ENCODE peak calls at places on chromosomes 16 and 17, in seven cellular contexts. G is GM12878, E is transverse colon, S is upper lobe of left lung, Y is stomach, A is K562, B is esophagus muscularis mucosa. K is an unnamed sample.

GRCh38 chr17:77824780-77825280 is 133.7 kb upstream of the TNRC6C start:
- DNase-seq in G (no peak), E (no peak), S (no peak), Y (no peak), A (no peak), B (no peak), K (peak; percentile 48)

GRCh38 chr17:41748275-41748674 is 13.8 kb upstream of the HAP1 start:
- DNase-seq in G (no peak), E (no peak), S (no peak), Y (no peak), A (no peak), B (no peak), K (no peak)

GRCh38 chr16:27315333-27316037 is 1.7 kb downstream of the IL4R start:
- DNase-seq in G (no peak), E (peak; percentile 60), S (peak; percentile 58), Y (peak; percentile 56), A (no peak), B (peak; percentile 94), K (peak; percentile 85)

GRCh38 chr16:23710504-23710903 is 2.5 kb downstream of the ERN2 start:
- DNase-seq in G (no peak), E (no peak), S (no peak), Y (no peak), A (no peak), B (no peak), K (peak; percentile 4)

GRCh38 chr17:61405047-61405685 is 5.5 kb downstream of the TBX2 start:
- DNase-seq in G (no peak), E (no peak), S (peak; percentile 86), Y (no peak), A (no peak), B (no peak), K (peak; percentile 53)

GRCh38 chr17:39943702-39944392 is 16.3 kb downstream of the LRRC3C start:
- DNase-seq in G (no peak), E (no peak), S (no peak), Y (no peak), A (no peak), B (no peak), K (no peak)

GRCh38 chr16:67349172-67349571 is 22.6 kb downstream of the LRRC36 start:
- DNase-seq in G (no peak), E (no peak), S (no peak), Y (no peak), A (no peak), B (no peak), K (no peak)

GRCh38 chr17:75516255-75516618 is at the start of gene TSEN54:
- DNase-seq in G (peak; percentile 33), E (peak; percentile 97), S (peak; percentile 100), Y (peak; percentile 96), A (peak; percentile 97), B (peak; percentile 96), K (peak; percentile 96)

GRCh38 chr16:27838536-27839175 is 224.9 kb downstream of the GSG1L start:
- DNase-seq in G (no peak), E (no peak), S (no peak), Y (no peak), A (no peak), B (no peak), K (peak; percentile 40)

GRCh38 chr17:7312432-7313027 is 2.6 kb downstream of the GPS2 start:
- DNase-seq in G (no peak), E (no peak), S (no peak), Y (no peak), A (no peak), B (no peak), K (no peak)
- TF ChIP-seq POLR2AphosphoS5 in G (no peak), E (no peak), S (no peak), Y (no peak), A (no peak), B (no peak), K (no peak)

DNA sequence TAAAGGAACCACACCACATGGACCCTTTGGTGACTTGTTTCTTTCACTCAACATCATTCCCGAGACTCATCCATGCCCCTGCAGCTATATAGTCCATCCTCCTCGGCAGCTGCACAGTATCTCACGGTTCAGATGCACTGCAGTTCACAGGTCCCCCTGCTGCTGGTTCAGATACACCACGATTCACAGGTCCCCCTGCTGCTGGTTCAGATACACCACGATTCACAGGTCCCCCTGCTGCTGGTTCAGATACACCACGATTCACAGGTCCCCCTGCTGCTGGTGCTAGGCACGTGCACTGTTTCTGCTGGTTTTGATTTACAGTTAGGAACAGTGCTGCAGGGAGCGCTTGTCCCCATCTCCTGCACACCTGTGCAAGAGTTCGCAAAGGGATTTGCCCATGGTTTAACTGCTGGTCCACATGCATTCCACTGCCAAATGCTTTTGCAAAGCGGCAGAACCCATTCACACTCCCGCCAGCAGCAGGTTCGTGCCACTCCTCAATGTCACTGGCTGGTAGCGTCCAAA is 3.8 kb downstream of the HSDL1 start:
- DNase-seq in G (no peak), E (no peak), S (no peak), Y (no peak), A (no peak), B (no peak), K (no peak)
- H3K4me1 ChIP-seq in G (peaks cover 11% of the 10 kb centered on the region), E (peaks cover 10% of the 10 kb centered on the region), S (peaks cover 37% of the 10 kb centered on the region), Y (peaks cover 34% of the 10 kb centered on the region), A (peaks cover 34% of the 10 kb centered on the region), B (peaks cover 23% of the 10 kb centered on the region), K (peaks cover 17% of the 10 kb centered on the region)

GRCh38 chr17:65529040-65529633 is 32.3 kb downstream of the AXIN2 start:
- DNase-seq in G (no peak), E (no peak), S (no peak), Y (no peak), A (no peak), B (no peak), K (no peak)
- TF ChIP-seq EP300 in G (no peak), E (no peak), S (no peak), Y (no peak), A (no peak), B (no peak), K (no peak)

DNA sequence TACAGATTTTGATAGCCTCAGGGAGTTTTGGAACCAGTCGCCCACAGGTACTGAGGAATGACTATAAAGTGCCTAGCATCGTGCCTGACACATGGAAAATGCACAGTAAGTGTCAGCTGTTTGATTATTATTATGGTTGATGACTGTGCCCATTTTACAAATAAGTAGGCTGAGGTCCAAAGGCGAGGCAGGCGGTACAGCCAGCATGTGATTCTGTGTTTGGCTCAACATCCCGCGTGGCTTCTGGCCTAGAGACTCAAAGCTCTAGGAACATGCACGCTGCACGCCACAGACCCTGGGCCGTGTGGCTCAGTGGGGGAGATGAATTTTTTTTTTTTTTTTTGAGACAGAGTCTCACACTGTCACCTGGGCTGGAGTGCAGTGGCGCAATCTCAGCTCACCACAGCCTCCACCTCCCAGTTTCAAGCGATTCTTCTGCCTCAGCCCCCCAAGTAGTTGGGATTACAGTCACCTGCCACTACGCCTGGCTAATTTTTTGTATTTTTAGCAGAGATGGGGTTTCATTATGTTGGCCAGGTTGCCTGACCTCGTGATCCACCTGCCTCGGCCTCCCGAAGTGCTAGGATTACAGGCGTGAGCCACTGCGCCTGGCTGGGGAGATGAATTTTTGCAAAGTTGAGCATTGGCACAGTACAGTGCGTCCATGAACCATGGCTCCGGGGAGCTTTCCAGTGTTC is 57.7 kb downstream of the NKD1 start:
- DNase-seq in G (no peak), E (no peak), S (no peak), Y (no peak), A (no peak), B (no peak), K (no peak)
- TF ChIP-seq POLR2AphosphoS5 in G (no peak), E (no peak), S (no peak), Y (no peak), A (no peak), B (no peak), K (no peak)

GRCh38 chr17:37711113-37711512 is 33.7 kb downstream of the HNF1B start:
- DNase-seq in G (no peak), E (no peak), S (no peak), Y (no peak), A (no peak), B (no peak), K (no peak)
- H3K4me1 ChIP-seq in G (no peaks in the 10 kb centered on the region), E (peaks cover 13% of the 10 kb centered on the region), S (peaks cover 43% of the 10 kb centered on the region), Y (peaks cover 45% of the 10 kb centered on the region), A (no peaks in the 10 kb centered on the region), B (no peaks in the 10 kb centered on the region), K (no peaks in the 10 kb centered on the region)

GRCh38 chr16:56005958-56006357 is 130.8 kb upstream of the CES5A start:
- DNase-seq in G (no peak), E (no peak), S (no peak), Y (no peak), A (no peak), B (peak; percentile 72), K (no peak)
- TF ChIP-seq EP300 in G (no peak), E (no peak), S (no peak), Y (no peak), A (no peak), B (no peak), K (no peak)

K was measured in sigmoid colon.